ENCODE peak calls at places on chromosomes 12 and 14, in ten cellular contexts. I, C, L, G, M, X, Y, F, K and B are unnamed samples.

GRCh38 chr12:109743076-109743910 is 29.7 kb downstream of the FAM222A start:
- DNase-seq in I (no peak), C (no peak), L (no peak), G (peak), M (no peak), X (no peak), Y (peak), F (no peak), K (peak), B (no peak)

GRCh38 chr12:21643758-21644157 is 13.9 kb downstream of the LDHB start:
- DNase-seq in I (no peak), C (no peak), L (no peak), G (no peak), M (no peak), X (no peak), Y (no peak), F (no peak), K (no peak), B (no peak)

GRCh38 chr12:13981296-13981962 is at the start of gene GRIN2B:
- DNase-seq in I (no peak), C (no peak), L (no peak), G (no peak), M (peak), X (no peak), Y (peak), F (no peak), K (peak), B (no peak)

GRCh38 chr12:30850684-30851083 is 75.9 kb upstream of the TSPAN11 start:
- DNase-seq in I (no peak), C (no peak), L (no peak), G (no peak), M (no peak), X (no peak), Y (peak), F (no peak), K (peak), B (no peak)

GRCh38 chr14:103296987-103297386 is 37.0 kb upstream of the EIF5 start:
- DNase-seq in I (no peak), C (no peak), L (no peak), G (peak), M (no peak), X (no peak), Y (peak), F (no peak), K (no peak), B (no peak)

GRCh38 chr12:104357431-104357952 is 54.0 kb downstream of the EID3 start:
- DNase-seq in I (no peak), C (peak), L (no peak), G (no peak), M (no peak), X (no peak), Y (peak), F (peak), K (peak), B (no peak)

GRCh38 chr14:96852823-96853422 is 55.7 kb downstream of the VRK1 start:
- DNase-seq in I (peak), C (peak), L (peak), G (no peak), M (no peak), X (peak), Y (no peak), F (peak), K (no peak), B (peak)

GRCh38 chr12:108179305-108179704 is 50.2 kb downstream of the WSCD2 start:
- DNase-seq in I (no peak), C (no peak), L (no peak), G (no peak), M (no peak), X (no peak), Y (no peak), F (no peak), K (no peak), B (no peak)

GRCh38 chr14:98182385-98183055 is 1089.5 kb downstream of the BCL11B start:
- DNase-seq in I (no peak), C (peak), L (peak), G (no peak), M (no peak), X (no peak), Y (no peak), F (no peak), K (no peak), B (no peak)

GRCh38 chr12:74747305-74747704 is 209.7 kb downstream of the ATXN7L3B start:
- DNase-seq in I (no peak), C (peak), L (peak), G (no peak), M (no peak), X (no peak), Y (no peak), F (peak), K (no peak), B (no peak)

GRCh38 chr12:106291342-106291741 is 11.2 kb upstream of the TCP11L2 start:
- DNase-seq in I (no peak), C (no peak), L (peak), G (no peak), M (no peak), X (no peak), Y (no peak), F (no peak), K (no peak), B (no peak)

GRCh38 chr12:32765906-32766305 is 10.2 kb upstream of the YARS2 start:
- DNase-seq in I (no peak), C (peak), L (no peak), G (no peak), M (no peak), X (peak), Y (no peak), F (no peak), K (no peak), B (peak)

GRCh38 chr14:105187935-105188524 is 6.9 kb upstream of the NUDT14 start:
- DNase-seq in I (no peak), C (no peak), L (no peak), G (no peak), M (no peak), X (no peak), Y (no peak), F (no peak), K (no peak), B (no peak)

GRCh38 chr12:69069479-69069878 is 136.5 kb upstream of the CPM start:
- DNase-seq in I (no peak), C (no peak), L (no peak), G (no peak), M (no peak), X (no peak), Y (no peak), F (no peak), K (no peak), B (no peak)

GRCh38 chr12:69071091-69071370 is 138.1 kb upstream of the CPM start:
- DNase-seq in I (no peak), C (no peak), L (no peak), G (no peak), M (no peak), X (no peak), Y (no peak), F (no peak), K (no peak), B (no peak)

GRCh38 chr12:69068431-69068830 is 135.5 kb upstream of the CPM start:
- DNase-seq in I (no peak), C (peak), L (peak), G (no peak), M (no peak), X (no peak), Y (no peak), F (peak), K (no peak), B (no peak)

GRCh38 chr12:69067713-69068112 is 134.7 kb upstream of the CPM start:
- DNase-seq in I (no peak), C (no peak), L (no peak), G (no peak), M (no peak), X (no peak), Y (no peak), F (no peak), K (no peak), B (no peak)

DNA sequence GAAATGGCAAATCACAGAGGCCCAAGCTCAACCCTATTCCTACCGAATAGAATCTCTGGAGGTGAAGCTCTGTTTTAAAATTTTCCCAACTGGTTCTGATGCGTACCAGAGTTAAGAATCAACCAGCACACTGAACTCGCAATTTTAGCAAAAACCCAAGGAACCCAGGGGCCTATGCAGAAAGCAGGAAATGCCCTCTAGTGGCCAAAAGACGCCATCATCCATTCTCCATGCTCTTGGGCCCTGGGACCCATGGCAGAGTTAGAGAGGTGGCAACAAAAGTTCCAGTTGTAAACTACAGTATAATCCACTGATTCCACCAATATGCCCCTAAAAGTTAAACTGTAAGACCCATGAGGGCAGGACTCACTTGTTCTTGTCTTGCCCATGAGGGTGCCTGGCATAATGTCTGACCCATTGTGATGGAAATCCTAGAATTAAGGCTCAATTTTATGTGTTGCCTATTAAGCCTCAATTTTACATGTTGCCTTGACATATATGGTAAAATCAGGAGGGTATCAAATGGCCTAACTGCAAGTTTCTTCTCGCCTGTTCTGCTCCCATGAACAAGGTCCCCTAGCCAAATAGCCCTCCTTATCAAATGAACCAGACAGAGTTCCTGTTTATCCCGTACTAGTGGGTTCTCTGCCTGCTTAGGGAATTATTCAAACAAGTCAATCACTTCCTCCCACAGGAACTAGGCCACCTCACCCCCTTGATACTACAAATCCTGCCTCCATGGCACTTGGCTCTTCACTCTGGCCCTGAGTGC is 137.5 kb upstream of the CPM start:
- DNase-seq in I (peak), C (peak), L (peak), G (no peak), M (peak), X (peak), Y (peak), F (peak), K (peak), B (peak)
- TF ChIP-seq CTCF in I (peak), C (peak), L (peak), G (peak), M (peak), X (peak), Y (peak), F (peak), K (peak), B (peak)

GRCh38 chr14:59845245-59845644 is 25.3 kb downstream of the RTN1 start:
- DNase-seq in I (no peak), C (no peak), L (no peak), G (no peak), M (no peak), X (no peak), Y (no peak), F (no peak), K (no peak), B (no peak)
- TF ChIP-seq CTCF in I (no peak), C (no peak), L (no peak), G (no peak), M (no peak), X (no peak), Y (no peak), F (no peak), K (no peak), B (no peak)

GRCh38 chr12:12495536-12495935 is 67.1 kb downstream of the DUSP16 start:
- DNase-seq in I (no peak), C (peak), L (no peak), G (no peak), M (no peak), X (no peak), Y (no peak), F (no peak), K (no peak), B (no peak)

GRCh38 chr12:12488296-12488695 is 74.4 kb downstream of the DUSP16 start:
- DNase-seq in I (no peak), C (no peak), L (no peak), G (no peak), M (no peak), X (no peak), Y (no peak), F (no peak), K (no peak), B (no peak)

GRCh38 chr12:12491634-12492033 is 71.0 kb downstream of the DUSP16 start:
- DNase-seq in I (no peak), C (no peak), L (no peak), G (no peak), M (no peak), X (no peak), Y (no peak), F (no peak), K (no peak), B (no peak)

GRCh38 chr12:12488823-12489528 is 73.7 kb downstream of the DUSP16 start:
- DNase-seq in I (no peak), C (no peak), L (no peak), G (no peak), M (no peak), X (no peak), Y (no peak), F (no peak), K (no peak), B (no peak)

DNA sequence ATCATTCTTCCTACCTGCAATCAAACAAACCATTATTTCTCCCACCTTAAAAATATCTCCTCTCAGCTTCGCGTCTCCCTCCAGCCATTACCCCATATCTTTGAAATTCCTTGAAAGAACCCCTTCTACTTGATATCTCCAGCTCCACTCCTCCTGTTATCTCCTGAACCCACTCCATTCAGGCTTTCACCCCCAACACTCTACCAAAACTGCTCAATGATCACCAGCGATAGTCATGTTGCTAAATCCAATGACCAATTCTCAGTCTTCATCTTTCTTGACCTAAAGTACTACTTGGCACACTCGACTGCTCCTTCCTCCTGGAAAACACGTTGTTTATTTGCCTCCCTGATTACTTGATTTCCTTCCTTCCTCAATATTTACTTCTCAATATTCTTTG is 70.1 kb downstream of the DUSP16 start:
- DNase-seq in I (no peak), C (no peak), L (no peak), G (no peak), M (no peak), X (no peak), Y (no peak), F (no peak), K (no peak), B (no peak)
- TF ChIP-seq CTCF in I (no peak), C (no peak), L (no peak), G (no peak), M (no peak), X (no peak), Y (no peak), F (no peak), K (no peak), B (no peak)

DNA sequence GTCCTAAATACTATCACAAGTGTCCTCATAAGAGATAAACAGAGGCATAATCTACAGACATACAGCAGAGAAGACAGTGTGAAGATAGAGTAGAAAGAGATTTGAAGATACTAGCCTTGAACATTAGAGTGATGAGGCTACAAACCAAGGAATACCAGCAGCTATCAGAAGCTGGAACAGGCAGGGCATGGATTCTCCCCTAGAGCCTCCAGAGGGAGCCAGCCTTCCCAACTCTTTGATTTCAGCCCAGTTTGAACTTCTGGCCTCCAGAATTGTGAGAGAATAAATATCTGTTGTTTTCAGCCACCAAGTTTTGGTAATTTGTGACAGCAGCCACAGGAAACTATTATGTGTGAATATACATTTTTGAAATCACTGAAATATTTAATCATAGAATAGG is 47.2 kb downstream of the CCDC91 start:
- DNase-seq in I (no peak), C (no peak), L (peak), G (no peak), M (no peak), X (no peak), Y (peak), F (no peak), K (peak), B (no peak)
- TF ChIP-seq CTCF in I (peak), C (no peak), L (peak), G (no peak), M (peak), X (no peak), Y (peak), F (peak), K (peak), B (no peak)

DNA sequence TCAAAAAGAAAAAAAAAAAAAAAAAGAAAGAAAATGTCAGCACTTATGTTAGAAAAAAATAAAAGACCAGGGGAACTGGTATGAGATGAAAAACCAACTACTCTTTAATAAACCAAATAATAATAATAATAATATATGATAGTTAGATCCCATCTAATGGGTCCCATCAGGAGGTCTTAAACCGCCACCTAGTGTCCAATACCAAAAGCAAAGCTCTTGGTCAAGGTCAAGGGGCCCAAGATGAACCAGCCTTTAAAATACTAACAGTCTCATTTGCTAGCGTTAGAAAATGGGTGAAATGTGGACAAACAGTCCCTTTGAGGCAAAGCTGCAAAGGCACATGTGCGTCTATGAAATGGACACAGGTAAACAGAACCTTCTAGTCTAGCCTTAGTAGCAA is 12.3 kb downstream of the BRAP start:
- DNase-seq in I (no peak), C (no peak), L (peak), G (no peak), M (no peak), X (no peak), Y (no peak), F (peak), K (no peak), B (peak)
- TF ChIP-seq CTCF in I (peak), C (peak), L (peak), G (no peak), M (peak), X (no peak), Y (peak), F (peak), K (peak), B (peak)

GRCh38 chr12:92827836-92828431 is 101.2 kb downstream of the EEA1 start:
- DNase-seq in I (no peak), C (peak), L (peak), G (no peak), M (no peak), X (peak), Y (peak), F (peak), K (no peak), B (peak)
- TF ChIP-seq CTCF in I (peak), C (peak), L (peak), G (no peak), M (peak), X (no peak), Y (peak), F (peak), K (peak), B (peak)